ENCODE peak calls at places on chromosomes 3 and 15, in four cellular contexts. One of them, this sample, is unnamed. For H3K4me1, the result is how much of the 10 kb centered on the place peaks cover.

GRCh38 chr15:72994778-72995177 is 57.5 kb upstream of the NEO1 start:
- DNase-seq in PC-3: no peak
- DNase-seq in endothelial cell of umbilical vein: no peak
- DNase-seq in fibroblast of lung: no peak
- DNase-seq in this sample: no peak

GRCh38 chr3:114756506-114757279 is 390.4 kb downstream of the ZBTB20 start:
- DNase-seq in PC-3: no peak
- DNase-seq in endothelial cell of umbilical vein: no peak
- DNase-seq in fibroblast of lung: peak
- DNase-seq in this sample: peak

GRCh38 chr3:50617096-50617791 is at the start of gene MAPKAPK3:
- DNase-seq in PC-3: peak
- DNase-seq in endothelial cell of umbilical vein: peak
- DNase-seq in fibroblast of lung: no peak
- DNase-seq in this sample: no peak

GRCh38 chr15:29262738-29263137 is 6.9 kb downstream of the NSMCE3 start:
- DNase-seq in PC-3: no peak
- DNase-seq in endothelial cell of umbilical vein: no peak
- DNase-seq in fibroblast of lung: no peak
- DNase-seq in this sample: no peak

GRCh38 chr15:101023501-101024110 is 104.4 kb downstream of the LRRK1 start:
- DNase-seq in PC-3: no peak
- DNase-seq in endothelial cell of umbilical vein: no peak
- DNase-seq in fibroblast of lung: peak
- DNase-seq in this sample: no peak

GRCh38 chr15:48759921-48760320 is 50.9 kb downstream of the CEP152 start:
- DNase-seq in PC-3: no peak
- DNase-seq in endothelial cell of umbilical vein: no peak
- DNase-seq in fibroblast of lung: no peak
- DNase-seq in this sample: no peak

GRCh38 chr3:73404450-73404849 is 220.3 kb downstream of the PDZRN3 start:
- DNase-seq in PC-3: no peak
- DNase-seq in endothelial cell of umbilical vein: no peak
- DNase-seq in fibroblast of lung: peak
- DNase-seq in this sample: peak

GRCh38 chr15:36090276-36090946 is 489.0 kb upstream of the CDIN1 start:
- DNase-seq in PC-3: no peak
- DNase-seq in endothelial cell of umbilical vein: no peak
- DNase-seq in fibroblast of lung: no peak
- DNase-seq in this sample: no peak

GRCh38 chr3:152444029-152444641 is 175.4 kb downstream of the MBNL1 start:
- DNase-seq in PC-3: peak
- DNase-seq in endothelial cell of umbilical vein: peak
- DNase-seq in fibroblast of lung: peak
- DNase-seq in this sample: peak

DNA sequence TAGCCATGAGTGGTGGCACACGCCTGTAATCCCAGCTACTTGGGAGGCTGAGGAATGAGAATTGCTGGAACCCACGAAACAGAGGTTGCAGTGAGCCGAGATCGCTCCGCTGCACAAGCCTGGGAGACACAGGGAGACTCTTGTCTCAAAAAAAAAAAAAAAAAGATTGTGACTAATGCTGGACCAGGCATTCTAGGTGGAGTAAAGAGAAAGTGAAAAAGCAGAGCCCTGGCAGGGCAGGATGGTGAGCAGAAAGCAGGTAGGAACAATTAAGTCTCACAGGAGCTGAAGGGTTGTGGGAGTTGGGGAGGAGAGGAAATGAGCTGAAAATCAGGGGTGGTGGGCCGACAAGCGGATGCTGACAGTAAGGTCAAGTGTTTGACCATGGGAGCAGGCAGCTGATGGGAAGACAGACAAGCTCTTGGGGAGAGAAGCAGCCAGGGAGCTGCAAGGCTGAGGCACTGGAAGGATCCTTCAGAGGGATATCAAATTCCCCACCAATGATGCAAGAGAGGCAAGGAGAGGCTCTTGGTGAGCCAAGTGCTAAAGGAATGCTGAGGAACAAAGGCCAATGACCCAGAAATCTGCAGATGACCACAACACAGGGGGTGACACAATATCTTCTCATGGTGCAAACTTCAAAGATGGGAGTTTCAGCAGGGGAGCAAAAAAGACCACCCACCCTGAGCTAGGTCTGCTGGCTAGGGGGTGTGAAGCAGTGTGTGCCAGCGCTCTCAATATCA is 251.1 kb downstream of the ULK4 start:
- DNase-seq in PC-3: peak
- DNase-seq in endothelial cell of umbilical vein: peak
- DNase-seq in fibroblast of lung: peak
- DNase-seq in this sample: peak
- H3K4me1 ChIP-seq in PC-3: under half
- H3K4me1 ChIP-seq in endothelial cell of umbilical vein: under half
- H3K4me1 ChIP-seq in fibroblast of lung: under half
- H3K4me1 ChIP-seq in this sample: under half

DNA sequence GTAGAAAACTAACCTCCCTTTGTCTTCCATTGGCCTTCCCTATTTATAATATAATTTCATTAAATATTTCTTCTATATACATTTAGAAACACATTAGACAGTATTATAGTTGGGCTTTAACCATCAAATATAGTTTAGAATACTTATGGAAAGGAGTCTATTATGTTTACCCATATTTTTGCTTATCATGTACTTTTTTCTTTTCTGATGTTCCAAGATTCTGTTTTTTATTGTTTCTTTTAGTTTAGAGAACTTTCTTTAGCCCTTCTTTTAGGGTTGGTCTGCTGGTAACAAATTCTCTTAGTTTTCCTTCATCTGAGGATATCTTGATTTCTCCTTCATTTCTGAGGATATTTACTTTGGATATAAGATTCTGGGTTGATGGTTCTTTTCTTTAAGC is 23.8 kb downstream of the SH3GL3 start:
- DNase-seq in PC-3: no peak
- DNase-seq in endothelial cell of umbilical vein: no peak
- DNase-seq in fibroblast of lung: no peak
- DNase-seq in this sample: no peak
- H3K9ac ChIP-seq in PC-3: no peak
- H3K9ac ChIP-seq in endothelial cell of umbilical vein: no peak
- H3K9ac ChIP-seq in fibroblast of lung: no peak
- H3K9ac ChIP-seq in this sample: no peak

GRCh38 chr3:61407397-61407796 is 154.0 kb upstream of the PTPRG start:
- DNase-seq in PC-3: no peak
- DNase-seq in endothelial cell of umbilical vein: no peak
- DNase-seq in fibroblast of lung: no peak
- DNase-seq in this sample: no peak

GRCh38 chr3:61414456-61414855 is 146.9 kb upstream of the PTPRG start:
- DNase-seq in PC-3: no peak
- DNase-seq in endothelial cell of umbilical vein: no peak
- DNase-seq in fibroblast of lung: no peak
- DNase-seq in this sample: no peak

GRCh38 chr3:61409638-61410037 is 151.7 kb upstream of the PTPRG start:
- DNase-seq in PC-3: no peak
- DNase-seq in endothelial cell of umbilical vein: no peak
- DNase-seq in fibroblast of lung: no peak
- DNase-seq in this sample: no peak

GRCh38 chr3:61416618-61417017 is 144.8 kb upstream of the PTPRG start:
- DNase-seq in PC-3: no peak
- DNase-seq in endothelial cell of umbilical vein: no peak
- DNase-seq in fibroblast of lung: no peak
- DNase-seq in this sample: no peak

GRCh38 chr3:61411009-61411662 is 150.2 kb upstream of the PTPRG start:
- DNase-seq in PC-3: no peak
- DNase-seq in endothelial cell of umbilical vein: no peak
- DNase-seq in fibroblast of lung: no peak
- DNase-seq in this sample: no peak
- H3K4me1 ChIP-seq in PC-3: under half
- H3K4me1 ChIP-seq in endothelial cell of umbilical vein: under half
- H3K4me1 ChIP-seq in fibroblast of lung: under half
- H3K4me1 ChIP-seq in this sample: under half

GRCh38 chr3:46881819-46882376 is 4.4 kb downstream of the PTH1R start:
- DNase-seq in PC-3: no peak
- DNase-seq in endothelial cell of umbilical vein: no peak
- DNase-seq in fibroblast of lung: peak
- DNase-seq in this sample: no peak
- H3K9ac ChIP-seq in PC-3: no peak
- H3K9ac ChIP-seq in endothelial cell of umbilical vein: no peak
- H3K9ac ChIP-seq in fibroblast of lung: no peak
- H3K9ac ChIP-seq in this sample: no peak

This sample was measured in astrocyte.